ENCODE peak calls at places on chromosomes 2 and 18, in six cellular contexts. U is Peyer's patch, O is RWPE1, H is nephron progenitor cell, I is astrocyte of the spinal cord, J is neural crest cell. V is an unnamed sample.
A peak's percentile ranks its signal among the peaks of the same experiment; 100 is the strongest.

GRCh38 chr18:47964086-47964485 is 33.6 kb upstream of the SMAD2 start:
- DNase-seq in U (no peak), O (no peak), H (no peak), I (no peak), J (no peak), V (no peak)

GRCh38 chr2:127080226-127080940 is 26.6 kb downstream of the BIN1 start:
- DNase-seq in U (peak; percentile 86), O (no peak), H (no peak), I (no peak), J (no peak), V (no peak)

GRCh38 chr2:128288781-128289180 is 29.9 kb downstream of the HS6ST1 start:
- DNase-seq in U (no peak), O (no peak), H (no peak), I (no peak), J (no peak), V (no peak)

GRCh38 chr2:36469701-36470100 is 114.1 kb downstream of the CRIM1 start:
- DNase-seq in U (no peak), O (no peak), H (no peak), I (no peak), J (no peak), V (no peak)

GRCh38 chr18:68800075-68800474 is 2.2 kb downstream of the CCDC102B start:
- DNase-seq in U (no peak), O (no peak), H (no peak), I (peak; percentile 23), J (no peak), V (no peak)

GRCh38 chr2:204665244-204665643 is 120.0 kb downstream of the PARD3B start:
- DNase-seq in U (no peak), O (peak; percentile 33), H (no peak), I (peak; percentile 75), J (no peak), V (no peak)

GRCh38 chr2:31319391-31320175 is 85.6 kb downstream of the EHD3 start:
- DNase-seq in U (no peak), O (no peak), H (no peak), I (peak; percentile 68), J (no peak), V (peak; percentile 61)

GRCh38 chr2:135573620-135574019 is 42.3 kb downstream of the R3HDM1 start:
- DNase-seq in U (no peak), O (no peak), H (no peak), I (no peak), J (no peak), V (no peak)

GRCh38 chr2:219497495-219498279 is 1.0 kb upstream of the GMPPA start:
- DNase-seq in U (peak; percentile 95), O (peak; percentile 77), H (peak; percentile 82), I (peak; percentile 75), J (peak; percentile 60), V (peak; percentile 70)

GRCh38 chr2:166516712-166517303 is 22.8 kb upstream of the SCN7A start:
- DNase-seq in U (no peak), O (no peak), H (peak; percentile 41), I (peak; percentile 41), J (peak; percentile 42), V (no peak)

GRCh38 chr2:73939419-73939818 is 12.7 kb downstream of the DGUOK start:
- DNase-seq in U (no peak), O (peak; percentile 93), H (no peak), I (no peak), J (no peak), V (peak; percentile 52)

GRCh38 chr2:105125428-105125827 is 87.6 kb downstream of the MRPS9 start:
- DNase-seq in U (no peak), O (no peak), H (no peak), I (no peak), J (no peak), V (no peak)

DNA sequence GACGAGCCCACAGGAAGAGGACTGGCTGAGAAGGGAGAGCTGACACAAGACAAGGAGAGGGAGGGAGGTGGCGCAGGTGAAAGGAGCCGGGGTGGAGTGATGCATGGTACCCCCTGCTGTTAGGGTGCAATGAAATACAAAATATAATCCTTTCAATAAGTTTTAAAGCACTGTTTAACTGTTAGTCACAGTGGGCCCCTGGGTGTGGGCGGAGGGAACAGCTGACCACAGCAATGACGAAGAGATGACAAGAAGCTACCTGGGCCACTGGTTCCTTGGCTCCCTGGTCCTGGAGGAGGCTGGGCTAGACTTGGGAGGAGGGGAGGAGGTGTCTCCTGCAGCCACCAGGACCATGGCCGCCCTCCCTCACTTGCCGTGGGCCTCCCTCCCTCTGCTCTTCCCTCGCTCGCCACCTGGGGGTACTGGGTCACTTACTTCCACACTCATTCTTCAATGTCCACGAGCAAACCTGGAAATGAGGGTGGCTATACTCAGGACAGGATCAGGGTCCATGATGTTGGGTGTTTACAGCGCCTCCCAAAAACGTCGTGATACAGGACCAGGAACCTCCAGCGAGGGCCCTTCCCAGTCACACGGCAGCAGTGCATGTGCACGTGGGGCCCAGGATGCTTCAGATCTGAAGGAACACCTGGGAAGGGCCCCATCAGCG is 196.1 kb downstream of the ANKRD30B start:
- DNase-seq in U (no peak), O (no peak), H (no peak), I (no peak), J (no peak), V (no peak)
- TF ChIP-seq CTCF in U (no peak), O (no peak), H (no peak), I (no peak), J (no peak), V (no peak)

GRCh38 chr2:211928186-211928585 is 610.4 kb downstream of the ERBB4 start:
- DNase-seq in U (no peak), O (no peak), H (no peak), I (no peak), J (no peak), V (no peak)

GRCh38 chr2:211931314-211931713 is 607.3 kb downstream of the ERBB4 start:
- DNase-seq in U (no peak), O (peak; percentile 2), H (no peak), I (no peak), J (no peak), V (no peak)

GRCh38 chr2:211930331-211930730 is 608.3 kb downstream of the ERBB4 start:
- DNase-seq in U (no peak), O (no peak), H (no peak), I (no peak), J (no peak), V (no peak)
- TF ChIP-seq CTCF in U (no peak), O (no peak), H (no peak), I (no peak), J (no peak), V (no peak)

GRCh38 chr2:59756145-59756544 is 797.3 kb downstream of the BCL11A start:
- DNase-seq in U (no peak), O (no peak), H (no peak), I (no peak), J (no peak), V (no peak)

GRCh38 chr2:59752512-59752911 is 800.9 kb downstream of the BCL11A start:
- DNase-seq in U (no peak), O (no peak), H (no peak), I (no peak), J (no peak), V (no peak)

GRCh38 chr2:59754336-59754735 is 799.1 kb downstream of the BCL11A start:
- DNase-seq in U (no peak), O (no peak), H (peak; percentile 16), I (no peak), J (no peak), V (no peak)
- TF ChIP-seq CTCF in U (no peak), O (no peak), H (no peak), I (no peak), J (no peak), V (no peak)

GRCh38 chr2:170524828-170525565 is 190.1 kb upstream of the SP5 start:
- DNase-seq in U (no peak), O (no peak), H (no peak), I (no peak), J (no peak), V (no peak)

GRCh38 chr2:170523506-170523905 is 191.6 kb upstream of the SP5 start:
- DNase-seq in U (no peak), O (no peak), H (no peak), I (no peak), J (no peak), V (no peak)

GRCh38 chr2:170525566-170525900 is 189.6 kb upstream of the SP5 start:
- DNase-seq in U (no peak), O (peak; percentile 93), H (no peak), I (peak; percentile 98), J (no peak), V (no peak)

GRCh38 chr2:170518911-170519310 is 196.2 kb upstream of the SP5 start:
- DNase-seq in U (no peak), O (no peak), H (no peak), I (no peak), J (no peak), V (no peak)

DNA sequence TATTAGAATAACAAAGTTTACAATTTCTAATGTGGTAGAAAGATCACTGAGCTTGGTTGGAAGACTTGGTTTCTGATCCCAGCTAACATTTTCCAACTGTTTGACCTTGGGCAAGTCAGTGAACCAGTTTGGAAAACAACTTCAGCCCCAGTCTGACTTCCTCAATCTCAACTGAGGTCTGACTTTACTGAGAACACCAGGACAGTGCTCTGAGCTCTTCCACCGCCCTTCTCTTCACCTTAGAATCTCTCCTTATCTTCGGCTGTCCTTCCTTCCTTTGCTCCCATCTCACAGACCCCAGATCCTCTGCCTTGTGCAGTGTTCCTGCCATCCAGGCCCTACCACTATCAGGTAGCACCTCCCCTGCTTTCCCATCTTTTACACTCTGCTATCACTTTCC is 193.8 kb upstream of the SP5 start:
- DNase-seq in U (no peak), O (no peak), H (no peak), I (no peak), J (no peak), V (no peak)
- TF ChIP-seq CTCF in U (no peak), O (no peak), H (no peak), I (no peak), J (no peak), V (no peak)

GRCh38 chr2:26235089-26235488 is 9.3 kb downstream of the HADHA start:
- DNase-seq in U (no peak), O (no peak), H (no peak), I (no peak), J (no peak), V (no peak)
- TF ChIP-seq CTCF in U (no peak), O (peak; percentile 17), H (no peak), I (peak; percentile 16), J (peak; percentile 54), V (peak; percentile 42)